ENCODE peak calls at places on chromosomes 6 and 20, in four cellular contexts. N is CD4-positive, alpha-beta T cell; R is WTC11; I is activated B cell treated with CpG ODN at 0.5 μM for 24 hours. K is an unnamed sample.

GRCh38 chr20:56926501-56926900 is 297.4 kb downstream of the TFAP2C start:
- DNase-seq in R (no peak), I (no peak), N (no peak), K (no peak)

GRCh38 chr20:21715193-21715881 is 9.9 kb downstream of the PAX1 start:
- DNase-seq in I (no peak), R (no peak), N (no peak), K (no peak)

GRCh38 chr6:447381-448165 is 56.0 kb downstream of the IRF4 start:
- DNase-seq in I (no peak), N (no peak), R (no peak), K (no peak)

GRCh38 chr20:25397827-25398226 is 7.2 kb upstream of the ABHD12 start:
- DNase-seq in N (no peak), I (no peak), R (no peak), K (no peak)

GRCh38 chr6:156776841-156777576 is at the start of gene ARID1B:
- DNase-seq in R (peak; percentile 66), I (peak; percentile 80), N (peak; percentile 69), K (peak; percentile 88)

GRCh38 chr6:142913511-142914047 is 31.4 kb downstream of the HIVEP2 start:
- DNase-seq in R (no peak), N (peak; percentile 58), I (peak; percentile 52), K (no peak)

GRCh38 chr6:15131234-15132195 is 114.4 kb upstream of the JARID2 start:
- DNase-seq in R (no peak), I (no peak), N (no peak), K (no peak)

GRCh38 chr6:52503853-52504777 is 72.7 kb downstream of the TRAM2 start:
- DNase-seq in N (no peak), I (no peak), R (no peak), K (peak; percentile 86)

GRCh38 chr6:106204961-106205360 is 118.8 kb downstream of the PRDM1 start:
- DNase-seq in N (no peak), I (no peak), R (no peak), K (no peak)

GRCh38 chr20:59253325-59253724 is 47.1 kb upstream of the EDN3 start:
- DNase-seq in N (no peak), I (no peak), R (no peak), K (no peak)